ENCODE peak calls at places on chromosomes 7 and 10, in six cellular contexts. One of them, this sample, is unnamed.

GRCh38 chr7:128266891-128267839 is 26.1 kb downstream of the LEP start:
- DNase-seq in K562: no peak
- DNase-seq in endothelial cell of umbilical vein: no peak
- DNase-seq in A549: no peak
- DNase-seq in GM12878: no peak
- DNase-seq in HepG2: peak
- DNase-seq in this sample: no peak

GRCh38 chr10:20984632-20985031 is 87.5 kb upstream of the NEBL start:
- DNase-seq in K562: no peak
- DNase-seq in GM12878: no peak
- DNase-seq in HepG2: no peak
- DNase-seq in endothelial cell of umbilical vein: no peak
- DNase-seq in A549: no peak
- DNase-seq in this sample: no peak

GRCh38 chr7:132516042-132516840 is 60.0 kb downstream of the PLXNA4 start:
- DNase-seq in K562: no peak
- DNase-seq in A549: peak
- DNase-seq in HepG2: peak
- DNase-seq in endothelial cell of umbilical vein: peak
- DNase-seq in GM12878: no peak
- DNase-seq in this sample: no peak

GRCh38 chr7:106476751-106477150 is 184.2 kb downstream of the CCDC71L start:
- DNase-seq in HepG2: no peak
- DNase-seq in A549: no peak
- DNase-seq in endothelial cell of umbilical vein: no peak
- DNase-seq in K562: no peak
- DNase-seq in GM12878: no peak
- DNase-seq in this sample: no peak

GRCh38 chr7:96199421-96199820 is 122.5 kb downstream of the SLC25A13 start:
- DNase-seq in A549: no peak
- DNase-seq in GM12878: no peak
- DNase-seq in endothelial cell of umbilical vein: no peak
- DNase-seq in HepG2: no peak
- DNase-seq in K562: peak
- DNase-seq in this sample: no peak

GRCh38 chr7:157985636-157986035 is 602.0 kb downstream of the PTPRN2 start:
- DNase-seq in A549: no peak
- DNase-seq in K562: no peak
- DNase-seq in HepG2: no peak
- DNase-seq in GM12878: no peak
- DNase-seq in endothelial cell of umbilical vein: no peak
- DNase-seq in this sample: no peak

GRCh38 chr10:49606981-49607535 is 3.1 kb upstream of the SLC18A3 start:
- DNase-seq in GM12878: no peak
- DNase-seq in HepG2: peak
- DNase-seq in K562: peak
- DNase-seq in endothelial cell of umbilical vein: peak
- DNase-seq in A549: peak
- DNase-seq in this sample: peak

GRCh38 chr7:63023182-63023787 is 975.4 kb upstream of the ZNF722 start:
- DNase-seq in endothelial cell of umbilical vein: no peak
- DNase-seq in GM12878: no peak
- DNase-seq in A549: no peak
- DNase-seq in HepG2: no peak
- DNase-seq in K562: no peak
- DNase-seq in this sample: no peak

GRCh38 chr10:124084693-124085092 is 8.7 kb downstream of the CHST15 start:
- DNase-seq in A549: no peak
- DNase-seq in K562: no peak
- DNase-seq in GM12878: no peak
- DNase-seq in HepG2: no peak
- DNase-seq in endothelial cell of umbilical vein: no peak
- DNase-seq in this sample: no peak

GRCh38 chr7:85875398-85875797 is 688.5 kb upstream of the SEMA3D start:
- DNase-seq in GM12878: no peak
- DNase-seq in HepG2: no peak
- DNase-seq in K562: no peak
- DNase-seq in A549: no peak
- DNase-seq in endothelial cell of umbilical vein: no peak
- DNase-seq in this sample: no peak

GRCh38 chr7:17466201-17466600 is 167.7 kb downstream of the AHR start:
- DNase-seq in A549: no peak
- DNase-seq in K562: no peak
- DNase-seq in GM12878: no peak
- DNase-seq in HepG2: no peak
- DNase-seq in endothelial cell of umbilical vein: no peak
- DNase-seq in this sample: no peak

GRCh38 chr10:6089334-6090219 is 743 bp downstream of the RBM17 start:
- DNase-seq in A549: no peak
- DNase-seq in GM12878: no peak
- DNase-seq in HepG2: peak
- DNase-seq in endothelial cell of umbilical vein: peak
- DNase-seq in K562: no peak
- DNase-seq in this sample: peak

GRCh38 chr10:5607594-5607993 is 58.8 kb downstream of the ASB13 start:
- DNase-seq in K562: no peak
- DNase-seq in HepG2: no peak
- DNase-seq in GM12878: no peak
- DNase-seq in endothelial cell of umbilical vein: no peak
- DNase-seq in A549: no peak
- DNase-seq in this sample: no peak

GRCh38 chr10:29859521-29860130 is 199.8 kb downstream of the JCAD start:
- DNase-seq in GM12878: no peak
- DNase-seq in endothelial cell of umbilical vein: no peak
- DNase-seq in K562: no peak
- DNase-seq in HepG2: no peak
- DNase-seq in A549: no peak
- DNase-seq in this sample: no peak

GRCh38 chr10:113993489-113993932 is 50.2 kb upstream of the ADRB1 start:
- DNase-seq in GM12878: no peak
- DNase-seq in K562: no peak
- DNase-seq in HepG2: no peak
- DNase-seq in endothelial cell of umbilical vein: no peak
- DNase-seq in A549: no peak
- DNase-seq in this sample: no peak

GRCh38 chr7:95686109-95686508 is 86.2 kb upstream of the DYNC1I1 start:
- DNase-seq in HepG2: peak
- DNase-seq in K562: no peak
- DNase-seq in GM12878: no peak
- DNase-seq in A549: peak
- DNase-seq in endothelial cell of umbilical vein: peak
- DNase-seq in this sample: peak

GRCh38 chr7:77461246-77461645 is 45.1 kb upstream of the GSAP start:
- DNase-seq in GM12878: no peak
- DNase-seq in K562: no peak
- DNase-seq in endothelial cell of umbilical vein: no peak
- DNase-seq in HepG2: no peak
- DNase-seq in A549: no peak
- DNase-seq in this sample: no peak

GRCh38 chr7:355568-355967 is 65.6 kb downstream of the FOXL3 start:
- DNase-seq in endothelial cell of umbilical vein: no peak
- DNase-seq in A549: no peak
- DNase-seq in K562: no peak
- DNase-seq in HepG2: no peak
- DNase-seq in GM12878: no peak
- DNase-seq in this sample: no peak

GRCh38 chr10:10164845-10165244 is 852.8 kb upstream of the CELF2 start:
- DNase-seq in HepG2: no peak
- DNase-seq in endothelial cell of umbilical vein: no peak
- DNase-seq in K562: no peak
- DNase-seq in A549: no peak
- DNase-seq in GM12878: no peak
- DNase-seq in this sample: no peak

GRCh38 chr7:126398285-126398684 is 854.5 kb downstream of the GRM8 start:
- DNase-seq in A549: no peak
- DNase-seq in GM12878: no peak
- DNase-seq in K562: no peak
- DNase-seq in endothelial cell of umbilical vein: no peak
- DNase-seq in HepG2: no peak
- DNase-seq in this sample: no peak

GRCh38 chr10:5040781-5041470 is 37.3 kb upstream of the AKR1C2 start:
- DNase-seq in A549: peak
- DNase-seq in endothelial cell of umbilical vein: no peak
- DNase-seq in GM12878: no peak
- DNase-seq in K562: no peak
- DNase-seq in HepG2: peak
- DNase-seq in this sample: no peak

GRCh38 chr10:60235001-60235400 is 154.7 kb downstream of the ANK3 start:
- DNase-seq in GM12878: no peak
- DNase-seq in HepG2: no peak
- DNase-seq in endothelial cell of umbilical vein: peak
- DNase-seq in A549: no peak
- DNase-seq in K562: no peak
- DNase-seq in this sample: no peak

GRCh38 chr10:123202526-123202925 is 48.3 kb downstream of the BUB3 start:
- DNase-seq in K562: no peak
- DNase-seq in HepG2: no peak
- DNase-seq in A549: no peak
- DNase-seq in GM12878: no peak
- DNase-seq in endothelial cell of umbilical vein: no peak
- DNase-seq in this sample: no peak

GRCh38 chr7:42911482-42912447 is at the start of gene C7orf25:
- DNase-seq in endothelial cell of umbilical vein: peak
- DNase-seq in K562: peak
- DNase-seq in A549: peak
- DNase-seq in GM12878: peak
- DNase-seq in HepG2: peak
- DNase-seq in this sample: peak
- TF ChIP-seq POLR2A in endothelial cell of umbilical vein: peak
- TF ChIP-seq POLR2A in K562: peak
- TF ChIP-seq POLR2A in A549: peak
- TF ChIP-seq POLR2A in GM12878: peak
- TF ChIP-seq POLR2A in HepG2: peak
- TF ChIP-seq POLR2A in this sample: peak

GRCh38 chr10:1007583-1007982 is 18.1 kb downstream of the IDI2 start:
- DNase-seq in K562: no peak
- DNase-seq in GM12878: no peak
- DNase-seq in A549: no peak
- DNase-seq in endothelial cell of umbilical vein: no peak
- DNase-seq in HepG2: no peak
- DNase-seq in this sample: no peak

GRCh38 chr10:1010703-1011102 is 15.0 kb downstream of the IDI2 start:
- DNase-seq in A549: no peak
- DNase-seq in K562: no peak
- DNase-seq in endothelial cell of umbilical vein: no peak
- DNase-seq in GM12878: no peak
- DNase-seq in HepG2: no peak
- DNase-seq in this sample: no peak

GRCh38 chr10:1009071-1009494 is 16.6 kb downstream of the IDI2 start:
- DNase-seq in A549: no peak
- DNase-seq in HepG2: no peak
- DNase-seq in K562: peak
- DNase-seq in endothelial cell of umbilical vein: no peak
- DNase-seq in GM12878: no peak
- DNase-seq in this sample: no peak

GRCh38 chr10:1015688-1016087 is 10.0 kb downstream of the IDI2 start:
- DNase-seq in HepG2: peak
- DNase-seq in endothelial cell of umbilical vein: no peak
- DNase-seq in K562: no peak
- DNase-seq in A549: no peak
- DNase-seq in GM12878: no peak
- DNase-seq in this sample: no peak

GRCh38 chr10:1011696-1012095 is 14.0 kb downstream of the IDI2 start:
- DNase-seq in HepG2: no peak
- DNase-seq in K562: no peak
- DNase-seq in A549: no peak
- DNase-seq in endothelial cell of umbilical vein: no peak
- DNase-seq in GM12878: no peak
- DNase-seq in this sample: no peak
- TF ChIP-seq MYC in HepG2: no peak
- TF ChIP-seq MYC in K562: no peak
- TF ChIP-seq MYC in A549: no peak
- TF ChIP-seq MYC in endothelial cell of umbilical vein: no peak
- TF ChIP-seq MYC in GM12878: no peak
- TF ChIP-seq MYC in this sample: no peak

GRCh38 chr7:92255308-92255707 is 9.5 kb downstream of the ANKIB1 start:
- DNase-seq in GM12878: no peak
- DNase-seq in K562: no peak
- DNase-seq in endothelial cell of umbilical vein: no peak
- DNase-seq in HepG2: no peak
- DNase-seq in A549: no peak
- DNase-seq in this sample: no peak
- TF ChIP-seq POLR2A in GM12878: no peak
- TF ChIP-seq POLR2A in K562: no peak
- TF ChIP-seq POLR2A in endothelial cell of umbilical vein: no peak
- TF ChIP-seq POLR2A in HepG2: no peak
- TF ChIP-seq POLR2A in A549: no peak
- TF ChIP-seq POLR2A in this sample: no peak

GRCh38 chr7:64182036-64182790 is 24.8 kb upstream of the ZNF735 start:
- DNase-seq in GM12878: no peak
- DNase-seq in K562: no peak
- DNase-seq in HepG2: no peak
- DNase-seq in endothelial cell of umbilical vein: no peak
- DNase-seq in A549: no peak
- DNase-seq in this sample: no peak
- TF ChIP-seq MYC in GM12878: no peak
- TF ChIP-seq MYC in K562: no peak
- TF ChIP-seq MYC in HepG2: no peak
- TF ChIP-seq MYC in endothelial cell of umbilical vein: no peak
- TF ChIP-seq MYC in A549: no peak
- TF ChIP-seq MYC in this sample: no peak